ENCODE peak calls at places on chromosomes 5 and 9, in ten cellular contexts. One of them, this sample, is unnamed.

GRCh38 chr5:116942622-116943021 is 368.0 kb upstream of the SEMA6A start:
- DNase-seq in astrocyte: no peak
- DNase-seq in WERI-Rb-1: no peak
- DNase-seq in breast epithelium: no peak
- DNase-seq in CD4-positive, alpha-beta T cell: no peak
- DNase-seq in left lung: no peak
- DNase-seq in coronary artery: no peak
- DNase-seq in WTC11: no peak
- DNase-seq in heart left ventricle: no peak
- DNase-seq in HCT116: no peak
- DNase-seq in this sample: no peak

GRCh38 chr9:91177661-91178280 is 183.9 kb downstream of the AUH start:
- DNase-seq in HCT116: no peak
- DNase-seq in coronary artery: peak
- DNase-seq in CD4-positive, alpha-beta T cell: no peak
- DNase-seq in breast epithelium: no peak
- DNase-seq in astrocyte: peak
- DNase-seq in left lung: no peak
- DNase-seq in WTC11: no peak
- DNase-seq in heart left ventricle: no peak
- DNase-seq in WERI-Rb-1: no peak
- DNase-seq in this sample: no peak

GRCh38 chr5:111280282-111280901 is 56.2 kb downstream of the CAMK4 start:
- DNase-seq in heart left ventricle: no peak
- DNase-seq in WTC11: no peak
- DNase-seq in WERI-Rb-1: no peak
- DNase-seq in breast epithelium: no peak
- DNase-seq in CD4-positive, alpha-beta T cell: no peak
- DNase-seq in coronary artery: no peak
- DNase-seq in left lung: no peak
- DNase-seq in HCT116: no peak
- DNase-seq in astrocyte: no peak
- DNase-seq in this sample: no peak

GRCh38 chr9:92294297-92294676 is 790 bp upstream of the IARS1 start:
- DNase-seq in HCT116: no peak
- DNase-seq in WERI-Rb-1: peak
- DNase-seq in left lung: no peak
- DNase-seq in coronary artery: no peak
- DNase-seq in WTC11: no peak
- DNase-seq in astrocyte: no peak
- DNase-seq in breast epithelium: no peak
- DNase-seq in heart left ventricle: no peak
- DNase-seq in CD4-positive, alpha-beta T cell: no peak
- DNase-seq in this sample: no peak

GRCh38 chr5:173114536-173114935 is 29.8 kb upstream of the BNIP1 start:
- DNase-seq in CD4-positive, alpha-beta T cell: no peak
- DNase-seq in astrocyte: no peak
- DNase-seq in HCT116: no peak
- DNase-seq in WERI-Rb-1: no peak
- DNase-seq in left lung: no peak
- DNase-seq in breast epithelium: no peak
- DNase-seq in coronary artery: no peak
- DNase-seq in heart left ventricle: no peak
- DNase-seq in WTC11: no peak
- DNase-seq in this sample: no peak

GRCh38 chr5:43010956-43011355 is 29.2 kb downstream of the ANXA2R start:
- DNase-seq in HCT116: no peak
- DNase-seq in CD4-positive, alpha-beta T cell: no peak
- DNase-seq in left lung: no peak
- DNase-seq in heart left ventricle: no peak
- DNase-seq in WTC11: no peak
- DNase-seq in WERI-Rb-1: no peak
- DNase-seq in breast epithelium: no peak
- DNase-seq in astrocyte: no peak
- DNase-seq in coronary artery: no peak
- DNase-seq in this sample: no peak

GRCh38 chr5:92519717-92520632 is 1061.0 kb downstream of the NR2F1-AS1 start:
- DNase-seq in astrocyte: peak
- DNase-seq in CD4-positive, alpha-beta T cell: no peak
- DNase-seq in breast epithelium: no peak
- DNase-seq in left lung: no peak
- DNase-seq in heart left ventricle: no peak
- DNase-seq in WTC11: no peak
- DNase-seq in HCT116: no peak
- DNase-seq in coronary artery: no peak
- DNase-seq in WERI-Rb-1: no peak
- DNase-seq in this sample: no peak

GRCh38 chr5:150361301-150361700 is 3.8 kb downstream of the TCOF1 start:
- DNase-seq in heart left ventricle: no peak
- DNase-seq in HCT116: no peak
- DNase-seq in astrocyte: no peak
- DNase-seq in left lung: no peak
- DNase-seq in CD4-positive, alpha-beta T cell: no peak
- DNase-seq in WTC11: no peak
- DNase-seq in breast epithelium: no peak
- DNase-seq in coronary artery: no peak
- DNase-seq in WERI-Rb-1: no peak
- DNase-seq in this sample: no peak

GRCh38 chr5:150075806-150076205 is 10.5 kb downstream of the CSF1R start:
- DNase-seq in left lung: no peak
- DNase-seq in WERI-Rb-1: no peak
- DNase-seq in breast epithelium: no peak
- DNase-seq in coronary artery: peak
- DNase-seq in astrocyte: no peak
- DNase-seq in HCT116: no peak
- DNase-seq in WTC11: no peak
- DNase-seq in CD4-positive, alpha-beta T cell: no peak
- DNase-seq in heart left ventricle: no peak
- DNase-seq in this sample: no peak

GRCh38 chr9:127785933-127786772 is at the start of gene CDK9:
- DNase-seq in WTC11: peak
- DNase-seq in HCT116: peak
- DNase-seq in CD4-positive, alpha-beta T cell: peak
- DNase-seq in heart left ventricle: peak
- DNase-seq in breast epithelium: peak
- DNase-seq in astrocyte: peak
- DNase-seq in coronary artery: peak
- DNase-seq in left lung: peak
- DNase-seq in WERI-Rb-1: peak
- DNase-seq in this sample: peak

GRCh38 chr9:35618854-35619799 is 914 bp upstream of the CD72 start:
- DNase-seq in astrocyte: no peak
- DNase-seq in HCT116: no peak
- DNase-seq in coronary artery: no peak
- DNase-seq in heart left ventricle: peak
- DNase-seq in left lung: peak
- DNase-seq in WERI-Rb-1: no peak
- DNase-seq in breast epithelium: no peak
- DNase-seq in CD4-positive, alpha-beta T cell: peak
- DNase-seq in WTC11: no peak
- DNase-seq in this sample: no peak

GRCh38 chr9:130694205-130694604 is 625 bp downstream of the EXOSC2 start:
- DNase-seq in HCT116: no peak
- DNase-seq in WTC11: no peak
- DNase-seq in breast epithelium: no peak
- DNase-seq in CD4-positive, alpha-beta T cell: no peak
- DNase-seq in astrocyte: no peak
- DNase-seq in heart left ventricle: no peak
- DNase-seq in left lung: no peak
- DNase-seq in coronary artery: no peak
- DNase-seq in WERI-Rb-1: no peak
- DNase-seq in this sample: no peak

GRCh38 chr5:177468329-177469058 is 4.9 kb downstream of the DBN1 start:
- DNase-seq in WERI-Rb-1: no peak
- DNase-seq in CD4-positive, alpha-beta T cell: no peak
- DNase-seq in coronary artery: no peak
- DNase-seq in HCT116: no peak
- DNase-seq in astrocyte: peak
- DNase-seq in breast epithelium: no peak
- DNase-seq in heart left ventricle: peak
- DNase-seq in WTC11: no peak
- DNase-seq in left lung: no peak
- DNase-seq in this sample: no peak

GRCh38 chr9:136829981-136830885 is 12.0 kb upstream of the AJM1 start:
- DNase-seq in CD4-positive, alpha-beta T cell: no peak
- DNase-seq in breast epithelium: no peak
- DNase-seq in heart left ventricle: peak
- DNase-seq in WTC11: no peak
- DNase-seq in left lung: no peak
- DNase-seq in astrocyte: no peak
- DNase-seq in WERI-Rb-1: no peak
- DNase-seq in HCT116: no peak
- DNase-seq in coronary artery: no peak
- DNase-seq in this sample: no peak

GRCh38 chr5:134103397-134103796 is 11.1 kb upstream of the TCF7 start:
- DNase-seq in coronary artery: no peak
- DNase-seq in heart left ventricle: no peak
- DNase-seq in breast epithelium: no peak
- DNase-seq in HCT116: no peak
- DNase-seq in left lung: no peak
- DNase-seq in astrocyte: no peak
- DNase-seq in CD4-positive, alpha-beta T cell: peak
- DNase-seq in WERI-Rb-1: no peak
- DNase-seq in WTC11: no peak
- DNase-seq in this sample: no peak

GRCh38 chr5:16740046-16740445 is 123.2 kb upstream of the RETREG1 start:
- DNase-seq in astrocyte: no peak
- DNase-seq in heart left ventricle: no peak
- DNase-seq in WERI-Rb-1: no peak
- DNase-seq in breast epithelium: no peak
- DNase-seq in CD4-positive, alpha-beta T cell: no peak
- DNase-seq in coronary artery: no peak
- DNase-seq in left lung: no peak
- DNase-seq in WTC11: no peak
- DNase-seq in HCT116: no peak
- DNase-seq in this sample: no peak

GRCh38 chr5:135991381-135991907 is 36.7 kb upstream of the LECT2 start:
- DNase-seq in HCT116: no peak
- DNase-seq in coronary artery: no peak
- DNase-seq in WERI-Rb-1: no peak
- DNase-seq in astrocyte: no peak
- DNase-seq in CD4-positive, alpha-beta T cell: no peak
- DNase-seq in left lung: no peak
- DNase-seq in heart left ventricle: no peak
- DNase-seq in WTC11: no peak
- DNase-seq in breast epithelium: no peak
- DNase-seq in this sample: no peak

GRCh38 chr5:945691-946541 is 53.2 kb downstream of the TRIP13 start:
- DNase-seq in heart left ventricle: no peak
- DNase-seq in WERI-Rb-1: no peak
- DNase-seq in left lung: no peak
- DNase-seq in WTC11: no peak
- DNase-seq in CD4-positive, alpha-beta T cell: no peak
- DNase-seq in HCT116: no peak
- DNase-seq in breast epithelium: no peak
- DNase-seq in astrocyte: no peak
- DNase-seq in coronary artery: peak
- DNase-seq in this sample: no peak

GRCh38 chr9:136138566-136138965 is 19.9 kb upstream of the TMEM250 start:
- DNase-seq in coronary artery: no peak
- DNase-seq in left lung: no peak
- DNase-seq in CD4-positive, alpha-beta T cell: peak
- DNase-seq in HCT116: peak
- DNase-seq in astrocyte: no peak
- DNase-seq in breast epithelium: no peak
- DNase-seq in heart left ventricle: no peak
- DNase-seq in WTC11: peak
- DNase-seq in WERI-Rb-1: peak
- DNase-seq in this sample: peak

GRCh38 chr5:169182797-169183196 is 118.1 kb downstream of the SLIT3 start:
- DNase-seq in left lung: no peak
- DNase-seq in heart left ventricle: no peak
- DNase-seq in HCT116: no peak
- DNase-seq in WTC11: no peak
- DNase-seq in breast epithelium: no peak
- DNase-seq in CD4-positive, alpha-beta T cell: no peak
- DNase-seq in coronary artery: no peak
- DNase-seq in WERI-Rb-1: no peak
- DNase-seq in astrocyte: no peak
- DNase-seq in this sample: no peak

GRCh38 chr9:93302586-93303257 is 118.8 kb downstream of the WNK2 start:
- DNase-seq in heart left ventricle: peak
- DNase-seq in coronary artery: peak
- DNase-seq in left lung: peak
- DNase-seq in HCT116: peak
- DNase-seq in CD4-positive, alpha-beta T cell: peak
- DNase-seq in WERI-Rb-1: peak
- DNase-seq in WTC11: peak
- DNase-seq in astrocyte: peak
- DNase-seq in breast epithelium: peak
- DNase-seq in this sample: peak
- TF ChIP-seq CTCF in heart left ventricle: peak
- TF ChIP-seq CTCF in coronary artery: no peak
- TF ChIP-seq CTCF in left lung: peak
- TF ChIP-seq CTCF in HCT116: peak
- TF ChIP-seq CTCF in CD4-positive, alpha-beta T cell: peak
- TF ChIP-seq CTCF in WERI-Rb-1: peak
- TF ChIP-seq CTCF in WTC11: peak
- TF ChIP-seq CTCF in astrocyte: peak
- TF ChIP-seq CTCF in breast epithelium: no peak
- TF ChIP-seq CTCF in this sample: peak

GRCh38 chr9:85425153-85425611 is 316.6 kb downstream of the AGTPBP1 start:
- DNase-seq in astrocyte: no peak
- DNase-seq in HCT116: peak
- DNase-seq in heart left ventricle: no peak
- DNase-seq in WTC11: peak
- DNase-seq in CD4-positive, alpha-beta T cell: peak
- DNase-seq in coronary artery: no peak
- DNase-seq in WERI-Rb-1: peak
- DNase-seq in breast epithelium: no peak
- DNase-seq in left lung: peak
- DNase-seq in this sample: peak
- TF ChIP-seq CTCF in astrocyte: peak
- TF ChIP-seq CTCF in HCT116: peak
- TF ChIP-seq CTCF in heart left ventricle: peak
- TF ChIP-seq CTCF in WTC11: peak
- TF ChIP-seq CTCF in CD4-positive, alpha-beta T cell: no peak
- TF ChIP-seq CTCF in coronary artery: peak
- TF ChIP-seq CTCF in WERI-Rb-1: peak
- TF ChIP-seq CTCF in breast epithelium: no peak
- TF ChIP-seq CTCF in left lung: peak
- TF ChIP-seq CTCF in this sample: peak

GRCh38 chr9:12554636-12555035 is 138.5 kb upstream of the TYRP1 start:
- DNase-seq in coronary artery: no peak
- DNase-seq in left lung: no peak
- DNase-seq in CD4-positive, alpha-beta T cell: no peak
- DNase-seq in astrocyte: no peak
- DNase-seq in WTC11: no peak
- DNase-seq in WERI-Rb-1: peak
- DNase-seq in HCT116: no peak
- DNase-seq in heart left ventricle: no peak
- DNase-seq in breast epithelium: no peak
- DNase-seq in this sample: no peak
- TF ChIP-seq CTCF in coronary artery: no peak
- TF ChIP-seq CTCF in left lung: no peak
- TF ChIP-seq CTCF in CD4-positive, alpha-beta T cell: no peak
- TF ChIP-seq CTCF in astrocyte: no peak
- TF ChIP-seq CTCF in WTC11: no peak
- TF ChIP-seq CTCF in WERI-Rb-1: peak
- TF ChIP-seq CTCF in HCT116: no peak
- TF ChIP-seq CTCF in heart left ventricle: no peak
- TF ChIP-seq CTCF in breast epithelium: no peak
- TF ChIP-seq CTCF in this sample: peak

GRCh38 chr5:22058620-22059019 is 794.5 kb downstream of the CDH12 start:
- DNase-seq in WTC11: no peak
- DNase-seq in breast epithelium: no peak
- DNase-seq in WERI-Rb-1: no peak
- DNase-seq in HCT116: no peak
- DNase-seq in coronary artery: no peak
- DNase-seq in left lung: no peak
- DNase-seq in heart left ventricle: no peak
- DNase-seq in CD4-positive, alpha-beta T cell: no peak
- DNase-seq in astrocyte: no peak
- DNase-seq in this sample: no peak

GRCh38 chr5:22063717-22064116 is 789.4 kb downstream of the CDH12 start:
- DNase-seq in coronary artery: no peak
- DNase-seq in CD4-positive, alpha-beta T cell: no peak
- DNase-seq in left lung: no peak
- DNase-seq in WERI-Rb-1: no peak
- DNase-seq in HCT116: no peak
- DNase-seq in WTC11: no peak
- DNase-seq in astrocyte: no peak
- DNase-seq in breast epithelium: no peak
- DNase-seq in heart left ventricle: no peak
- DNase-seq in this sample: no peak
- TF ChIP-seq CTCF in coronary artery: no peak
- TF ChIP-seq CTCF in CD4-positive, alpha-beta T cell: no peak
- TF ChIP-seq CTCF in left lung: no peak
- TF ChIP-seq CTCF in WERI-Rb-1: no peak
- TF ChIP-seq CTCF in HCT116: no peak
- TF ChIP-seq CTCF in WTC11: no peak
- TF ChIP-seq CTCF in astrocyte: no peak
- TF ChIP-seq CTCF in breast epithelium: no peak
- TF ChIP-seq CTCF in heart left ventricle: no peak
- TF ChIP-seq CTCF in this sample: no peak

This sample was measured in progenitor cell of endocrine pancreas.